ENCODE peak calls at places on chromosomes 6 and 20, in five cellular contexts. D, L, O, H and V are unnamed samples.
A peak's percentile ranks its signal among the peaks of the same experiment; 100 is the strongest.

GRCh38 chr20:63349516-63349895 is 11.6 kb downstream of the CHRNA4 start:
- DNase-seq in L (no peak), D (no peak), O (no peak), H (no peak), V (no peak)

GRCh38 chr6:158068893-158069799 is 87.5 kb downstream of the SYNJ2 start:
- DNase-seq in L (peak; percentile 82), O (peak; percentile 81), D (no peak), H (peak; percentile 68), V (no peak)

GRCh38 chr6:125950293-125950692 is 6.3 kb upstream of the HINT3 start:
- DNase-seq in L (no peak), D (no peak), O (peak; percentile 82), H (peak; percentile 75), V (no peak)

GRCh38 chr20:56795492-56795891 is 166.4 kb downstream of the TFAP2C start:
- DNase-seq in O (no peak), L (no peak), H (no peak), D (no peak), V (no peak)

GRCh38 chr20:39910536-39910935 is 778.5 kb downstream of the MAFB start:
- DNase-seq in D (no peak), O (no peak), H (no peak), L (peak; percentile 64), V (no peak)

GRCh38 chr6:23980965-23981364 is 145.1 kb upstream of the NRSN1 start:
- DNase-seq in D (no peak), O (peak; percentile 77), L (no peak), H (peak; percentile 67), V (no peak)

GRCh38 chr20:64119681-64120341 is 12.4 kb upstream of the NPBWR2 start:
- DNase-seq in L (peak; percentile 36), H (no peak), O (no peak), D (no peak), V (no peak)

GRCh38 chr6:168190646-168191443 is 111.8 kb upstream of the FRMD1 start:
- DNase-seq in L (no peak), D (no peak), H (no peak), O (no peak), V (no peak)

GRCh38 chr6:141303907-141304306 is 828.8 kb upstream of the GJE1 start:
- DNase-seq in D (no peak), O (no peak), L (no peak), H (no peak), V (no peak)

GRCh38 chr20:63367446-63368055 is 6.4 kb upstream of the CHRNA4 start:
- DNase-seq in H (no peak), L (no peak), D (no peak), O (no peak), V (no peak)

GRCh38 chr20:56949318-56949717 is 317.1 kb downstream of the BMP7 start:
- DNase-seq in O (no peak), L (no peak), D (no peak), H (no peak), V (no peak)

GRCh38 chr20:39190666-39191570 is 228.8 kb downstream of the DHX35 start:
- DNase-seq in L (no peak), H (peak; percentile 0), O (peak; percentile 15), D (no peak), V (no peak)

GRCh38 chr6:13419826-13420225 is 67.6 kb downstream of the GFOD1 start:
- DNase-seq in D (no peak), H (no peak), L (no peak), O (no peak), V (no peak)

GRCh38 chr6:133888931-133889556 is at the start of gene TCF21:
- DNase-seq in H (peak; percentile 23), L (no peak), D (no peak), O (peak; percentile 49), V (no peak)

GRCh38 chr20:4603724-4604123 is 118.0 kb upstream of the PRND start:
- DNase-seq in D (no peak), H (no peak), O (peak; percentile 30), L (no peak), V (no peak)

GRCh38 chr6:96794980-96795379 is 42.3 kb downstream of the GPR63 start:
- DNase-seq in L (no peak), O (peak; percentile 57), H (peak; percentile 56), D (no peak), V (no peak)

GRCh38 chr20:49384437-49385434 is 97.7 kb downstream of the KCNB1 start:
- DNase-seq in L (peak; percentile 75), H (no peak), O (peak; percentile 15), D (peak; percentile 41), V (no peak)

GRCh38 chr6:30263734-30264133 is 50.5 kb upstream of the TRIM26 start:
- DNase-seq in H (peak; percentile 56), O (peak; percentile 67), L (no peak), D (no peak), V (no peak)

GRCh38 chr6:22091424-22091948 is 205.3 kb downstream of the PRL start:
- DNase-seq in D (no peak), O (no peak), H (no peak), L (no peak), V (no peak)